ENCODE peak calls at places on chromosomes 16 and 17, in five cellular contexts. One of them, this sample, is unnamed.
A peak's percentile ranks its signal among the peaks of the same experiment; 100 is the strongest.

GRCh38 chr17:72903522-72903921 is 189.0 kb downstream of the SLC39A11 start:
- DNase-seq in GM12864: no peak
- DNase-seq in GM12865: no peak
- DNase-seq in AG10803: no peak
- DNase-seq in breast epithelium: no peak
- DNase-seq in this sample: no peak

GRCh38 chr17:30292490-30292858 is 730 bp upstream of the BLMH start:
- DNase-seq in AG10803: no peak
- DNase-seq in GM12865: no peak
- DNase-seq in GM12864: no peak
- DNase-seq in breast epithelium: no peak
- DNase-seq in this sample: no peak

GRCh38 chr17:51161541-51161940 is 4.7 kb upstream of the NME2 start:
- DNase-seq in GM12865: no peak
- DNase-seq in AG10803: no peak
- DNase-seq in GM12864: no peak
- DNase-seq in breast epithelium: no peak
- DNase-seq in this sample: no peak

GRCh38 chr16:68644715-68645493 is at the start of gene CDH3:
- DNase-seq in GM12864: no peak
- DNase-seq in AG10803: no peak
- DNase-seq in breast epithelium: peak; percentile 87
- DNase-seq in GM12865: no peak
- DNase-seq in this sample: no peak

GRCh38 chr16:19330801-19331484 is 45.4 kb downstream of the CLEC19A start:
- DNase-seq in GM12865: no peak
- DNase-seq in AG10803: peak; percentile 42
- DNase-seq in GM12864: no peak
- DNase-seq in breast epithelium: peak; percentile 17
- DNase-seq in this sample: no peak

GRCh38 chr17:68184816-68185436 is 62.9 kb upstream of the AMZ2 start:
- DNase-seq in breast epithelium: peak; percentile 13
- DNase-seq in AG10803: no peak
- DNase-seq in GM12864: no peak
- DNase-seq in GM12865: peak; percentile 73
- DNase-seq in this sample: peak; percentile 75

GRCh38 chr17:27569257-27569722 is 61.7 kb upstream of the LGALS9 start:
- DNase-seq in GM12865: peak; percentile 64
- DNase-seq in breast epithelium: no peak
- DNase-seq in AG10803: no peak
- DNase-seq in GM12864: no peak
- DNase-seq in this sample: peak; percentile 71

GRCh38 chr17:69534235-69534621 is 119.7 kb downstream of the MAP2K6 start:
- DNase-seq in AG10803: no peak
- DNase-seq in breast epithelium: no peak
- DNase-seq in GM12864: no peak
- DNase-seq in GM12865: no peak
- DNase-seq in this sample: no peak

GRCh38 chr17:6569391-6570302 is 13.3 kb upstream of the PITPNM3 start:
- DNase-seq in GM12864: no peak
- DNase-seq in AG10803: no peak
- DNase-seq in GM12865: no peak
- DNase-seq in breast epithelium: no peak
- DNase-seq in this sample: no peak

GRCh38 chr17:5364156-5364555 is 55.3 kb downstream of the NUP88 start:
- DNase-seq in GM12864: no peak
- DNase-seq in breast epithelium: no peak
- DNase-seq in GM12865: no peak
- DNase-seq in AG10803: peak; percentile 81
- DNase-seq in this sample: no peak

GRCh38 chr17:49358638-49359247 is 3.3 kb downstream of the ZNF652 start:
- DNase-seq in breast epithelium: no peak
- DNase-seq in AG10803: no peak
- DNase-seq in GM12865: peak; percentile 88
- DNase-seq in GM12864: peak; percentile 66
- DNase-seq in this sample: peak; percentile 36

GRCh38 chr16:87435399-87436224 is 43.5 kb downstream of the MAP1LC3B start:
- DNase-seq in breast epithelium: no peak
- DNase-seq in AG10803: peak; percentile 71
- DNase-seq in GM12864: no peak
- DNase-seq in GM12865: no peak
- DNase-seq in this sample: no peak

GRCh38 chr16:88505405-88506082 is 52.5 kb downstream of the ZFPM1 start:
- DNase-seq in GM12865: peak; percentile 44
- DNase-seq in breast epithelium: no peak
- DNase-seq in AG10803: no peak
- DNase-seq in GM12864: no peak
- DNase-seq in this sample: peak; percentile 70

GRCh38 chr17:58487589-58488427 is at the start of gene HSF5:
- DNase-seq in AG10803: no peak
- DNase-seq in breast epithelium: no peak
- DNase-seq in GM12864: no peak
- DNase-seq in GM12865: peak; percentile 56
- DNase-seq in this sample: peak; percentile 75

GRCh38 chr17:1454541-1454940 is 1.5 kb downstream of the CRK start:
- DNase-seq in AG10803: no peak
- DNase-seq in GM12864: no peak
- DNase-seq in breast epithelium: no peak
- DNase-seq in GM12865: no peak
- DNase-seq in this sample: no peak

GRCh38 chr17:48611681-48612455 is 1.1 kb upstream of the HOXB7 start:
- DNase-seq in GM12864: no peak
- DNase-seq in AG10803: no peak
- DNase-seq in GM12865: no peak
- DNase-seq in breast epithelium: no peak
- DNase-seq in this sample: peak; percentile 56

GRCh38 chr16:85377388-85378144 is 235.6 kb upstream of the GSE1 start:
- DNase-seq in AG10803: no peak
- DNase-seq in GM12865: no peak
- DNase-seq in breast epithelium: no peak
- DNase-seq in GM12864: no peak
- DNase-seq in this sample: no peak

GRCh38 chr16:84940670-84941551 is 70.4 kb downstream of the ZDHHC7 start:
- DNase-seq in GM12864: no peak
- DNase-seq in AG10803: peak; percentile 79
- DNase-seq in breast epithelium: no peak
- DNase-seq in GM12865: no peak
- DNase-seq in this sample: no peak

GRCh38 chr16:79439866-79440265 is 160.7 kb downstream of the MAF start:
- DNase-seq in breast epithelium: no peak
- DNase-seq in GM12865: no peak
- DNase-seq in AG10803: no peak
- DNase-seq in GM12864: no peak
- DNase-seq in this sample: no peak

GRCh38 chr16:46885960-46886763 is 2.0 kb downstream of the GPT2 start:
- DNase-seq in GM12865: no peak
- DNase-seq in GM12864: no peak
- DNase-seq in breast epithelium: no peak
- DNase-seq in AG10803: no peak
- DNase-seq in this sample: no peak

GRCh38 chr17:72884066-72884465 is 208.4 kb downstream of the SLC39A11 start:
- DNase-seq in GM12864: no peak
- DNase-seq in breast epithelium: no peak
- DNase-seq in AG10803: no peak
- DNase-seq in GM12865: no peak
- DNase-seq in this sample: no peak

GRCh38 chr16:48971571-48972071 is 310.0 kb downstream of the CBLN1 start:
- DNase-seq in GM12865: no peak
- DNase-seq in GM12864: no peak
- DNase-seq in breast epithelium: no peak
- DNase-seq in AG10803: peak; percentile 16
- DNase-seq in this sample: no peak

GRCh38 chr17:2388020-2388704 is 12.7 kb downstream of the MNT start:
- DNase-seq in AG10803: no peak
- DNase-seq in breast epithelium: no peak
- DNase-seq in GM12864: no peak
- DNase-seq in GM12865: no peak
- DNase-seq in this sample: no peak

GRCh38 chr17:57892820-57893595 is 43.2 kb upstream of the MRPS23 start:
- DNase-seq in breast epithelium: peak; percentile 96
- DNase-seq in GM12865: no peak
- DNase-seq in AG10803: peak; percentile 100
- DNase-seq in GM12864: no peak
- DNase-seq in this sample: no peak

GRCh38 chr17:77666881-77667395 is 291.6 kb upstream of the TNRC6C start:
- DNase-seq in GM12864: peak; percentile 15
- DNase-seq in GM12865: peak; percentile 53
- DNase-seq in AG10803: no peak
- DNase-seq in breast epithelium: no peak
- DNase-seq in this sample: peak; percentile 43

GRCh38 chr17:39365252-39365651 is 36.2 kb downstream of the FBXL20 start:
- DNase-seq in breast epithelium: no peak
- DNase-seq in GM12864: no peak
- DNase-seq in AG10803: peak; percentile 82
- DNase-seq in GM12865: no peak
- DNase-seq in this sample: no peak

GRCh38 chr17:78838574-78839005 is 2.0 kb downstream of the USP36 start:
- DNase-seq in GM12865: no peak
- DNase-seq in breast epithelium: no peak
- DNase-seq in GM12864: no peak
- DNase-seq in AG10803: no peak
- DNase-seq in this sample: no peak

GRCh38 chr16:19625039-19625438 is 69.5 kb downstream of the VPS35L start:
- DNase-seq in breast epithelium: no peak
- DNase-seq in AG10803: no peak
- DNase-seq in GM12864: no peak
- DNase-seq in GM12865: no peak
- DNase-seq in this sample: no peak

GRCh38 chr17:5023588-5024147 is 11.6 kb downstream of the SLC52A1 start:
- DNase-seq in GM12864: no peak
- DNase-seq in GM12865: no peak
- DNase-seq in AG10803: no peak
- DNase-seq in breast epithelium: no peak
- DNase-seq in this sample: no peak

GRCh38 chr16:26595199-26595598 is 471.5 kb upstream of the C16orf82 start:
- DNase-seq in GM12864: no peak
- DNase-seq in GM12865: no peak
- DNase-seq in AG10803: no peak
- DNase-seq in breast epithelium: no peak
- DNase-seq in this sample: no peak

GRCh38 chr17:15909481-15909991 is 35.4 kb upstream of the ADORA2B start:
- DNase-seq in breast epithelium: no peak
- DNase-seq in GM12864: no peak
- DNase-seq in GM12865: no peak
- DNase-seq in AG10803: peak; percentile 17
- DNase-seq in this sample: no peak

GRCh38 chr17:63537991-63538692 is 12.1 kb upstream of the DCAF7 start:
- DNase-seq in GM12864: no peak
- DNase-seq in AG10803: peak; percentile 4
- DNase-seq in breast epithelium: no peak
- DNase-seq in GM12865: no peak
- DNase-seq in this sample: no peak

GRCh38 chr16:1018447-1018846 is 36.9 kb downstream of the SOX8 start:
- DNase-seq in AG10803: no peak
- DNase-seq in GM12864: no peak
- DNase-seq in breast epithelium: no peak
- DNase-seq in GM12865: no peak
- DNase-seq in this sample: no peak

GRCh38 chr17:31540602-31541307 is 149.3 kb downstream of the RAB11FIP4 start:
- DNase-seq in GM12864: no peak
- DNase-seq in GM12865: no peak
- DNase-seq in AG10803: no peak
- DNase-seq in breast epithelium: no peak
- DNase-seq in this sample: no peak

GRCh38 chr17:31544186-31544585 is 152.7 kb downstream of the RAB11FIP4 start:
- DNase-seq in AG10803: no peak
- DNase-seq in GM12864: no peak
- DNase-seq in breast epithelium: no peak
- DNase-seq in GM12865: no peak
- DNase-seq in this sample: no peak

GRCh38 chr17:31538080-31538762 is 146.7 kb downstream of the RAB11FIP4 start:
- DNase-seq in GM12865: peak; percentile 84
- DNase-seq in GM12864: peak; percentile 60
- DNase-seq in AG10803: no peak
- DNase-seq in breast epithelium: no peak
- DNase-seq in this sample: peak; percentile 69

GRCh38 chr17:31537558-31537957 is 146.1 kb downstream of the RAB11FIP4 start:
- DNase-seq in GM12864: no peak
- DNase-seq in breast epithelium: peak; percentile 75
- DNase-seq in GM12865: peak; percentile 21
- DNase-seq in AG10803: peak; percentile 64
- DNase-seq in this sample: no peak

GRCh38 chr17:31541559-31541958 is 150.1 kb downstream of the RAB11FIP4 start:
- DNase-seq in GM12864: no peak
- DNase-seq in GM12865: peak; percentile 40
- DNase-seq in breast epithelium: no peak
- DNase-seq in AG10803: no peak
- DNase-seq in this sample: no peak
- TF ChIP-seq CTCF in GM12864: peak; percentile 59
- TF ChIP-seq CTCF in GM12865: peak; percentile 25
- TF ChIP-seq CTCF in breast epithelium: peak; percentile 12
- TF ChIP-seq CTCF in AG10803: peak; percentile 2
- TF ChIP-seq CTCF in this sample: peak; percentile 20

GRCh38 chr17:44901323-44901965 is 2.2 kb upstream of the EFTUD2 start:
- DNase-seq in AG10803: peak; percentile 60
- DNase-seq in GM12865: no peak
- DNase-seq in breast epithelium: no peak
- DNase-seq in GM12864: no peak
- DNase-seq in this sample: no peak
- TF ChIP-seq CTCF in AG10803: peak; percentile 47
- TF ChIP-seq CTCF in GM12865: no peak
- TF ChIP-seq CTCF in breast epithelium: no peak
- TF ChIP-seq CTCF in GM12864: no peak
- TF ChIP-seq CTCF in this sample: no peak

GRCh38 chr17:339193-340061 is 13.2 kb downstream of the RPH3AL start:
- DNase-seq in AG10803: no peak
- DNase-seq in GM12865: no peak
- DNase-seq in GM12864: no peak
- DNase-seq in breast epithelium: no peak
- DNase-seq in this sample: no peak
- TF ChIP-seq CTCF in AG10803: no peak
- TF ChIP-seq CTCF in GM12865: no peak
- TF ChIP-seq CTCF in GM12864: no peak
- TF ChIP-seq CTCF in breast epithelium: no peak
- TF ChIP-seq CTCF in this sample: no peak

GRCh38 chr17:42049834-42050359 is 504 bp downstream of the C17orf113 start:
- DNase-seq in GM12864: no peak
- DNase-seq in GM12865: no peak
- DNase-seq in breast epithelium: no peak
- DNase-seq in AG10803: no peak
- DNase-seq in this sample: no peak

GRCh38 chr17:42051013-42051400 is 606 bp upstream of the C17orf113 start:
- DNase-seq in breast epithelium: no peak
- DNase-seq in GM12865: no peak
- DNase-seq in GM12864: no peak
- DNase-seq in AG10803: no peak
- DNase-seq in this sample: no peak

GRCh38 chr17:42052478-42052877 is 2.1 kb upstream of the C17orf113 start:
- DNase-seq in GM12864: no peak
- DNase-seq in AG10803: no peak
- DNase-seq in breast epithelium: no peak
- DNase-seq in GM12865: no peak
- DNase-seq in this sample: no peak

GRCh38 chr17:42051645-42052044 is 1.2 kb upstream of the C17orf113 start:
- DNase-seq in breast epithelium: no peak
- DNase-seq in GM12865: no peak
- DNase-seq in AG10803: no peak
- DNase-seq in GM12864: no peak
- DNase-seq in this sample: no peak

GRCh38 chr17:42050360-42051012 is at the start of gene C17orf113:
- DNase-seq in GM12865: peak; percentile 53
- DNase-seq in breast epithelium: no peak
- DNase-seq in GM12864: no peak
- DNase-seq in AG10803: peak; percentile 21
- DNase-seq in this sample: peak; percentile 89
- TF ChIP-seq CTCF in GM12865: peak; percentile 40
- TF ChIP-seq CTCF in breast epithelium: peak; percentile 14
- TF ChIP-seq CTCF in GM12864: peak; percentile 38
- TF ChIP-seq CTCF in AG10803: no peak
- TF ChIP-seq CTCF in this sample: peak; percentile 70

This sample was measured in GM13977.